ENCODE peak calls at places on chromosome 19, in seven cellular contexts. One of them, this sample, is unnamed.

GRCh38 chr19:7456964-7457541 is 31.8 kb downstream of the PEX11G start:
- DNase-seq in CD8-positive, alpha-beta T cell: no peak
- DNase-seq in cardiac muscle cell: no peak
- DNase-seq in HL-60: no peak
- DNase-seq in tibial nerve: no peak
- DNase-seq in transverse colon: no peak
- DNase-seq in neural progenitor cell: no peak
- DNase-seq in this sample: no peak

GRCh38 chr19:35123573-35123972 is 8.0 kb downstream of the FXYD3 start:
- DNase-seq in neural progenitor cell: no peak
- DNase-seq in CD8-positive, alpha-beta T cell: no peak
- DNase-seq in transverse colon: peak
- DNase-seq in cardiac muscle cell: no peak
- DNase-seq in HL-60: no peak
- DNase-seq in tibial nerve: peak
- DNase-seq in this sample: no peak

GRCh38 chr19:41994521-41994971 is 516 bp upstream of the ATP1A3 start:
- DNase-seq in CD8-positive, alpha-beta T cell: peak
- DNase-seq in tibial nerve: no peak
- DNase-seq in transverse colon: no peak
- DNase-seq in HL-60: no peak
- DNase-seq in neural progenitor cell: no peak
- DNase-seq in cardiac muscle cell: no peak
- DNase-seq in this sample: no peak

GRCh38 chr19:32041681-32042292 is 303.6 kb upstream of the ZNF507 start:
- DNase-seq in cardiac muscle cell: peak
- DNase-seq in tibial nerve: no peak
- DNase-seq in CD8-positive, alpha-beta T cell: no peak
- DNase-seq in HL-60: peak
- DNase-seq in transverse colon: peak
- DNase-seq in neural progenitor cell: peak
- DNase-seq in this sample: peak

GRCh38 chr19:2455481-2456300 is 1.1 kb downstream of the LMNB2 start:
- DNase-seq in cardiac muscle cell: no peak
- DNase-seq in HL-60: peak
- DNase-seq in transverse colon: peak
- DNase-seq in tibial nerve: no peak
- DNase-seq in CD8-positive, alpha-beta T cell: peak
- DNase-seq in neural progenitor cell: peak
- DNase-seq in this sample: no peak

GRCh38 chr19:29671393-29672076 is 6.3 kb downstream of the PLEKHF1 start:
- DNase-seq in transverse colon: peak
- DNase-seq in HL-60: peak
- DNase-seq in neural progenitor cell: no peak
- DNase-seq in tibial nerve: no peak
- DNase-seq in cardiac muscle cell: no peak
- DNase-seq in CD8-positive, alpha-beta T cell: peak
- DNase-seq in this sample: no peak

GRCh38 chr19:35959040-35959967 is 23.1 kb downstream of the LRFN3 start:
- DNase-seq in HL-60: no peak
- DNase-seq in cardiac muscle cell: no peak
- DNase-seq in tibial nerve: no peak
- DNase-seq in neural progenitor cell: peak
- DNase-seq in CD8-positive, alpha-beta T cell: peak
- DNase-seq in transverse colon: peak
- DNase-seq in this sample: no peak

GRCh38 chr19:30284209-30284608 is 88.0 kb upstream of the ZNF536 start:
- DNase-seq in neural progenitor cell: no peak
- DNase-seq in transverse colon: no peak
- DNase-seq in tibial nerve: no peak
- DNase-seq in HL-60: no peak
- DNase-seq in cardiac muscle cell: no peak
- DNase-seq in CD8-positive, alpha-beta T cell: no peak
- DNase-seq in this sample: no peak

GRCh38 chr19:39110263-39110967 is 15.2 kb upstream of the PAK4 start:
- DNase-seq in CD8-positive, alpha-beta T cell: peak
- DNase-seq in tibial nerve: peak
- DNase-seq in HL-60: peak
- DNase-seq in transverse colon: peak
- DNase-seq in neural progenitor cell: peak
- DNase-seq in cardiac muscle cell: peak
- DNase-seq in this sample: no peak

GRCh38 chr19:10193666-10194499 is 870 bp downstream of the DNMT1 start:
- DNase-seq in cardiac muscle cell: no peak
- DNase-seq in HL-60: no peak
- DNase-seq in CD8-positive, alpha-beta T cell: no peak
- DNase-seq in transverse colon: peak
- DNase-seq in neural progenitor cell: no peak
- DNase-seq in tibial nerve: peak
- DNase-seq in this sample: no peak

GRCh38 chr19:10195199-10195519 is 406 bp upstream of the DNMT1 start:
- DNase-seq in cardiac muscle cell: no peak
- DNase-seq in transverse colon: no peak
- DNase-seq in neural progenitor cell: no peak
- DNase-seq in HL-60: no peak
- DNase-seq in tibial nerve: no peak
- DNase-seq in CD8-positive, alpha-beta T cell: no peak
- DNase-seq in this sample: no peak

GRCh38 chr19:10191347-10191746 is 3.4 kb downstream of the DNMT1 start:
- DNase-seq in tibial nerve: peak
- DNase-seq in CD8-positive, alpha-beta T cell: no peak
- DNase-seq in cardiac muscle cell: no peak
- DNase-seq in HL-60: no peak
- DNase-seq in neural progenitor cell: no peak
- DNase-seq in transverse colon: no peak
- DNase-seq in this sample: peak

GRCh38 chr19:10194500-10195198 is at the start of gene DNMT1:
- DNase-seq in neural progenitor cell: peak
- DNase-seq in transverse colon: peak
- DNase-seq in HL-60: peak
- DNase-seq in cardiac muscle cell: peak
- DNase-seq in tibial nerve: peak
- DNase-seq in CD8-positive, alpha-beta T cell: peak
- DNase-seq in this sample: peak

DNA sequence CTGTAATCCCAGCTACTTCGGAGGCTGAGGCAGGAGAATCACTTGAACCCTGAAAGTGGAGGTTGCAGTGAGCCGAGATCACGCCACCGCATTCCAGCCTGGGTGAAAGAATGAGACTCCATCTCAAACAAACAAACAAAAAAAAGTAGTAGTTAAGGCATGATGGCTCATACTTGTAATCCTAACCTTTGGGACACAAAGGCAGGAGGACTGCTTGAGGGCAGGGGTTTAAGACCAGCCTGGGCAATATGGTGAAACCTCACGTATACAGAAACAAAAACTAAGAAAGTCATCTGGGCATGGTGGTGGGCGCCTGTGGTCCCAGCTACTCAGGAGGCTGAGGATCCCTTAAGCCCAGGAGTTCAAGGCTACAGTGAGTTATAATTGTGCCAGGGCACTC is 1.8 kb downstream of the DNMT1 start:
- DNase-seq in cardiac muscle cell: no peak
- DNase-seq in CD8-positive, alpha-beta T cell: no peak
- DNase-seq in tibial nerve: no peak
- DNase-seq in neural progenitor cell: no peak
- DNase-seq in transverse colon: no peak
- DNase-seq in HL-60: no peak
- DNase-seq in this sample: no peak
- H3K4me3 ChIP-seq in cardiac muscle cell: no peak
- H3K4me3 ChIP-seq in CD8-positive, alpha-beta T cell: no peak
- H3K4me3 ChIP-seq in tibial nerve: no peak
- H3K4me3 ChIP-seq in neural progenitor cell: peak
- H3K4me3 ChIP-seq in transverse colon: no peak
- H3K4me3 ChIP-seq in HL-60: peak
- H3K4me3 ChIP-seq in this sample: peak

GRCh38 chr19:33312065-33312464 is 9.7 kb upstream of the CEBPA start:
- DNase-seq in CD8-positive, alpha-beta T cell: no peak
- DNase-seq in tibial nerve: no peak
- DNase-seq in neural progenitor cell: no peak
- DNase-seq in cardiac muscle cell: no peak
- DNase-seq in transverse colon: no peak
- DNase-seq in HL-60: peak
- DNase-seq in this sample: no peak

GRCh38 chr19:33306853-33307792 is 4.8 kb upstream of the CEBPA start:
- DNase-seq in cardiac muscle cell: no peak
- DNase-seq in neural progenitor cell: no peak
- DNase-seq in CD8-positive, alpha-beta T cell: no peak
- DNase-seq in transverse colon: peak
- DNase-seq in tibial nerve: no peak
- DNase-seq in HL-60: no peak
- DNase-seq in this sample: peak

GRCh38 chr19:33309826-33310225 is 7.5 kb upstream of the CEBPA start:
- DNase-seq in cardiac muscle cell: no peak
- DNase-seq in tibial nerve: no peak
- DNase-seq in HL-60: no peak
- DNase-seq in transverse colon: no peak
- DNase-seq in CD8-positive, alpha-beta T cell: no peak
- DNase-seq in neural progenitor cell: no peak
- DNase-seq in this sample: no peak

GRCh38 chr19:33310606-33311325 is 8.4 kb upstream of the CEBPA start:
- DNase-seq in tibial nerve: no peak
- DNase-seq in transverse colon: peak
- DNase-seq in HL-60: no peak
- DNase-seq in CD8-positive, alpha-beta T cell: no peak
- DNase-seq in neural progenitor cell: no peak
- DNase-seq in cardiac muscle cell: no peak
- DNase-seq in this sample: peak

DNA sequence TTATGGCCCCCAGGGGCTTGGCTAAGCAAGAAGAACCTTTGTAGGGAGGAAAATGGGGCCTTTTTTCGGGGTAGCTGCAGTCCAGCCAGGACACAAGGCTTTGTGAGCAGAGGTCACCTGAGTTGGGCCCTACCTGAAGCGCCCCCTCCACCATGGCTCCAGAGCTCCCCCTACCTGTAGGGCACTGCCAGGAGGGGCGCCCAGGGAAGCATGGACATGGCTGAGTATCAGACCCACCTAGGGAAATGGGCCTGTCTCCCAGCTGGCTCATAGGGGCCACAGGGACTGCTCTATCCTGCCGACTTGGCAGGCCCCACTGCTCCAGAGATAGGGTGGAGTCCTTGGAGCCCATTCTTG is 9.0 kb upstream of the CEBPA start:
- DNase-seq in cardiac muscle cell: no peak
- DNase-seq in CD8-positive, alpha-beta T cell: no peak
- DNase-seq in neural progenitor cell: no peak
- DNase-seq in HL-60: peak
- DNase-seq in transverse colon: peak
- DNase-seq in tibial nerve: no peak
- DNase-seq in this sample: no peak
- TF ChIP-seq CTCF in cardiac muscle cell: peak
- TF ChIP-seq CTCF in CD8-positive, alpha-beta T cell: no peak
- TF ChIP-seq CTCF in neural progenitor cell: peak
- TF ChIP-seq CTCF in HL-60: no peak
- TF ChIP-seq CTCF in transverse colon: peak
- TF ChIP-seq CTCF in tibial nerve: no peak
- TF ChIP-seq CTCF in this sample: peak

GRCh38 chr19:47376589-47377144 is 27.6 kb downstream of the DHX34 start:
- DNase-seq in CD8-positive, alpha-beta T cell: no peak
- DNase-seq in neural progenitor cell: no peak
- DNase-seq in transverse colon: no peak
- DNase-seq in HL-60: peak
- DNase-seq in cardiac muscle cell: no peak
- DNase-seq in tibial nerve: no peak
- DNase-seq in this sample: no peak

GRCh38 chr19:47378246-47378645 is 29.1 kb downstream of the DHX34 start:
- DNase-seq in tibial nerve: no peak
- DNase-seq in neural progenitor cell: no peak
- DNase-seq in cardiac muscle cell: no peak
- DNase-seq in transverse colon: no peak
- DNase-seq in CD8-positive, alpha-beta T cell: no peak
- DNase-seq in HL-60: no peak
- DNase-seq in this sample: no peak

GRCh38 chr19:47377801-47378200 is 28.7 kb downstream of the DHX34 start:
- DNase-seq in neural progenitor cell: no peak
- DNase-seq in CD8-positive, alpha-beta T cell: no peak
- DNase-seq in HL-60: no peak
- DNase-seq in transverse colon: no peak
- DNase-seq in tibial nerve: no peak
- DNase-seq in cardiac muscle cell: no peak
- DNase-seq in this sample: no peak

GRCh38 chr19:47375694-47376588 is 26.8 kb downstream of the DHX34 start:
- DNase-seq in neural progenitor cell: no peak
- DNase-seq in tibial nerve: no peak
- DNase-seq in transverse colon: no peak
- DNase-seq in HL-60: no peak
- DNase-seq in CD8-positive, alpha-beta T cell: no peak
- DNase-seq in cardiac muscle cell: no peak
- DNase-seq in this sample: no peak

DNA sequence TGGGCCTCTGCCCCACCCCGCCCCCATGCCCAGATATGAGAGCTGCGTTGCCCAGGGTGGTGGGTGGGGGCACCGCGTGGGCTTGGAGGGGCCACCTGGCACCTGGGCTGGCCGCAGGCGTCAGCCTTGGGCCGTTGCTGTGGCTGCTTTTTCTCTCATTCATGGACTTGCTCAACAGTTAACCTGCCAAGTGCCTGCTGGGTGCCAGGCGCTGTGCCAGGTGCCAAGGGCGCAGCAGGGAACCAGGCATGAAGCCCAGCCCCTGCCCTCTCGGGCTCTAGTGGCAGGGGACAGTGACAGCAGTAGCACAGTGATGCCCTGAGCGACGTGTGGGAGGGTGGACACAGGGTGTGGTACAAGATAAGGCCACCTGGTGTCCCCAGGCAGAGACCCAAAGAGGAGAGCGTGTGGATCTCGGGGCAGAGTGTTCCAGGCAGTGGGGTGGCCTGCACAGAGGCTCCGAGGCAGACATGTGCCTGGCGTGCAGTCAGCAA is 28.1 kb downstream of the DHX34 start:
- DNase-seq in cardiac muscle cell: no peak
- DNase-seq in neural progenitor cell: no peak
- DNase-seq in CD8-positive, alpha-beta T cell: no peak
- DNase-seq in HL-60: no peak
- DNase-seq in tibial nerve: no peak
- DNase-seq in transverse colon: no peak
- DNase-seq in this sample: peak
- H3K4me3 ChIP-seq in cardiac muscle cell: no peak
- H3K4me3 ChIP-seq in neural progenitor cell: no peak
- H3K4me3 ChIP-seq in CD8-positive, alpha-beta T cell: no peak
- H3K4me3 ChIP-seq in HL-60: no peak
- H3K4me3 ChIP-seq in tibial nerve: no peak
- H3K4me3 ChIP-seq in transverse colon: no peak
- H3K4me3 ChIP-seq in this sample: no peak

GRCh38 chr19:51664997-51665396 is 18.4 kb upstream of the SIGLEC14 start:
- DNase-seq in neural progenitor cell: no peak
- DNase-seq in tibial nerve: no peak
- DNase-seq in CD8-positive, alpha-beta T cell: no peak
- DNase-seq in cardiac muscle cell: no peak
- DNase-seq in HL-60: no peak
- DNase-seq in transverse colon: no peak
- DNase-seq in this sample: no peak
- TF ChIP-seq CTCF in neural progenitor cell: no peak
- TF ChIP-seq CTCF in tibial nerve: no peak
- TF ChIP-seq CTCF in CD8-positive, alpha-beta T cell: no peak
- TF ChIP-seq CTCF in cardiac muscle cell: peak
- TF ChIP-seq CTCF in HL-60: no peak
- TF ChIP-seq CTCF in transverse colon: no peak
- TF ChIP-seq CTCF in this sample: no peak

DNA sequence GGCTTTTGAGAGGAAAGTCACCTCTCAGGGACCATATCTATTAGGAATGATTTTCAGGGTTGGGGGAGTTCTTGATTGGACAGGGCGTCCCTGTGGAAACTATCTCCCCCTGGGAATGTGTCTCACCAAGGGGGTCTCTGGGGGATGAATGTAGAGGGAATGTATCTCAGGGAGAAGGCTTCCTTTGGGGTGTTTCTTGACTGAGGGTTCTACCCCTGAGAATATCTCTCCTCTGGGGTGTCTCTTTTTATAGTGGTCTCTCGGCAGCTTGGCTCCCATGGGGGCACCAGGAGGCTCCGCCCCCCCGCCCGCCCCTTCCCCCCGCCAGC is 997 bp downstream of the RTBDN start:
- DNase-seq in HL-60: no peak
- DNase-seq in CD8-positive, alpha-beta T cell: no peak
- DNase-seq in transverse colon: no peak
- DNase-seq in tibial nerve: no peak
- DNase-seq in neural progenitor cell: no peak
- DNase-seq in cardiac muscle cell: no peak
- DNase-seq in this sample: no peak
- H3K4me3 ChIP-seq in HL-60: no peak
- H3K4me3 ChIP-seq in CD8-positive, alpha-beta T cell: no peak
- H3K4me3 ChIP-seq in transverse colon: no peak
- H3K4me3 ChIP-seq in tibial nerve: peak
- H3K4me3 ChIP-seq in neural progenitor cell: peak
- H3K4me3 ChIP-seq in cardiac muscle cell: peak
- H3K4me3 ChIP-seq in this sample: peak

This sample was measured in LNCaP clone FGC.